ENCODE peak calls at places on chromosome 15, in ten cellular contexts. K is RWPE2; M is CD4-positive, alpha-beta T cell; A is HFF-Myc; U is psoas muscle; B is cardiac fibroblast; Q is lower lobe of right lung; C is breast epithelium; H is dorsolateral prefrontal cortex; X is MCF 10A. R is an unnamed sample.

GRCh38 chr15:89754361-89755154 is 3.5 kb upstream of the MESP1 start:
- DNase-seq in K (no peak), M (no peak), A (no peak), U (no peak), B (no peak), Q (no peak), C (no peak), H (no peak), X (no peak), R (no peak)

GRCh38 chr15:54576303-54576935 is 598.2 kb downstream of the UNC13C start:
- DNase-seq in K (no peak), M (no peak), A (no peak), U (no peak), B (no peak), Q (no peak), C (no peak), H (no peak), X (no peak), R (no peak)

GRCh38 chr15:93033434-93034045 is 55.5 kb downstream of the RGMA start:
- DNase-seq in K (peak; percentile 53), M (no peak), A (no peak), U (no peak), B (no peak), Q (no peak), C (peak; percentile 33), H (peak; percentile 32), X (no peak), R (no peak)

GRCh38 chr15:51227967-51228783 is 110.2 kb downstream of the CYP19A1 start:
- DNase-seq in K (no peak), M (no peak), A (peak; percentile 80), U (no peak), B (peak; percentile 94), Q (no peak), C (no peak), H (no peak), X (peak; percentile 82), R (no peak)

GRCh38 chr15:70442616-70443321 is 320.6 kb downstream of the UACA start:
- DNase-seq in K (peak; percentile 54), M (no peak), A (no peak), U (no peak), B (peak; percentile 19), Q (no peak), C (peak; percentile 20), H (no peak), X (no peak), R (no peak)

GRCh38 chr15:32866486-32867312 is 148.9 kb downstream of the GREM1 start:
- DNase-seq in K (no peak), M (no peak), A (no peak), U (no peak), B (no peak), Q (no peak), C (no peak), H (no peak), X (no peak), R (no peak)

GRCh38 chr15:40500584-40501330 is 30.0 kb downstream of the CHST14 start:
- DNase-seq in K (no peak), M (no peak), A (no peak), U (no peak), B (peak; percentile 53), Q (no peak), C (no peak), H (no peak), X (peak; percentile 30), R (no peak)

GRCh38 chr15:50265620-50266019 is at the start of gene HDC:
- DNase-seq in K (no peak), M (no peak), A (no peak), U (no peak), B (no peak), Q (no peak), C (no peak), H (no peak), X (no peak), R (no peak)

GRCh38 chr15:79315623-79316328 is 4.9 kb downstream of the TMED3 start:
- DNase-seq in K (no peak), M (no peak), A (no peak), U (no peak), B (no peak), Q (no peak), C (no peak), H (peak; percentile 73), X (no peak), R (no peak)

GRCh38 chr15:67510597-67511225 is 10.2 kb upstream of the C15orf61 start:
- DNase-seq in K (no peak), M (no peak), A (peak; percentile 66), U (no peak), B (peak; percentile 75), Q (no peak), C (no peak), H (no peak), X (no peak), R (no peak)

GRCh38 chr15:72063186-72063585 is 54.8 kb downstream of the MYO9A start:
- DNase-seq in K (no peak), M (no peak), A (no peak), U (no peak), B (peak; percentile 61), Q (no peak), C (no peak), H (no peak), X (no peak), R (no peak)

GRCh38 chr15:77797270-77797669 is 164.6 kb upstream of the LINGO1 start:
- DNase-seq in K (no peak), M (no peak), A (no peak), U (no peak), B (no peak), Q (no peak), C (no peak), H (no peak), X (no peak), R (no peak)

GRCh38 chr15:78049691-78050440 is 27.6 kb downstream of the TBC1D2B start:
- DNase-seq in K (no peak), M (peak; percentile 31), A (no peak), U (no peak), B (peak; percentile 70), Q (peak; percentile 53), C (no peak), H (peak; percentile 66), X (no peak), R (no peak)

GRCh38 chr15:76328962-76329361 is 7.6 kb upstream of the ISL2 start:
- DNase-seq in K (no peak), M (no peak), A (no peak), U (no peak), B (peak; percentile 55), Q (no peak), C (no peak), H (no peak), X (peak; percentile 29), R (no peak)

GRCh38 chr15:79007066-79007465 is 62.2 kb upstream of the CTSH start:
- DNase-seq in K (no peak), M (no peak), A (no peak), U (no peak), B (peak; percentile 55), Q (peak; percentile 72), C (no peak), H (no peak), X (peak; percentile 37), R (no peak)

GRCh38 chr15:58330836-58331561 is 100.8 kb upstream of the LIPC start:
- DNase-seq in K (no peak), M (no peak), A (no peak), U (no peak), B (no peak), Q (peak; percentile 37), C (no peak), H (no peak), X (no peak), R (no peak)

GRCh38 chr15:58203537-58203936 is 65.4 kb downstream of the AQP9 start:
- DNase-seq in K (no peak), M (no peak), A (peak; percentile 99), U (no peak), B (peak; percentile 98), Q (no peak), C (no peak), H (no peak), X (peak; percentile 80), R (no peak)

GRCh38 chr15:80585544-80586018 is 109.5 kb upstream of the ABHD17C start:
- DNase-seq in K (peak; percentile 88), M (no peak), A (no peak), U (no peak), B (no peak), Q (no peak), C (no peak), H (no peak), X (peak; percentile 53), R (no peak)

GRCh38 chr15:101538996-101539395 is 49.5 kb upstream of the PCSK6 start:
- DNase-seq in K (no peak), M (no peak), A (no peak), U (no peak), B (no peak), Q (no peak), C (no peak), H (no peak), X (no peak), R (no peak)

GRCh38 chr15:81809543-81809942 is 236.3 kb downstream of the MEX3B start:
- DNase-seq in K (no peak), M (no peak), A (no peak), U (no peak), B (no peak), Q (no peak), C (no peak), H (no peak), X (peak; percentile 24), R (no peak)

GRCh38 chr15:68672781-68673205 is 94.0 kb downstream of the CORO2B start:
- DNase-seq in K (peak; percentile 50), M (no peak), A (no peak), U (no peak), B (peak; percentile 23), Q (no peak), C (no peak), H (no peak), X (no peak), R (no peak)
- TF ChIP-seq CTCF in K (no peak), M (no peak), A (peak; percentile 20), U (no peak), B (peak; percentile 45), Q (no peak), C (no peak), H (peak; percentile 52), X (no peak), R (peak; percentile 44)

GRCh38 chr15:59616390-59616789 is 4.8 kb downstream of the GCNT3 start:
- DNase-seq in K (no peak), M (no peak), A (no peak), U (no peak), B (no peak), Q (no peak), C (no peak), H (no peak), X (no peak), R (no peak)

GRCh38 chr15:59622289-59622688 is 10.7 kb downstream of the GCNT3 start:
- DNase-seq in K (peak; percentile 86), M (peak; percentile 8), A (peak; percentile 15), U (no peak), B (peak; percentile 78), Q (peak; percentile 47), C (no peak), H (no peak), X (peak; percentile 72), R (no peak)
- TF ChIP-seq CTCF in K (peak; percentile 98), M (no peak), A (peak; percentile 63), U (no peak), B (peak; percentile 64), Q (no peak), C (no peak), H (no peak), X (peak; percentile 51), R (peak; percentile 53)

GRCh38 chr15:42151012-42151615 is 5.3 kb downstream of the PLA2G4F start:
- DNase-seq in K (peak; percentile 49), M (no peak), A (no peak), U (no peak), B (no peak), Q (no peak), C (no peak), H (peak; percentile 9), X (no peak), R (no peak)
- TF ChIP-seq CTCF in K (no peak), M (no peak), A (no peak), U (no peak), B (no peak), Q (no peak), C (no peak), H (no peak), X (no peak), R (no peak)

GRCh38 chr15:91936182-91936775 is 82.8 kb downstream of the SLCO3A1 start:
- DNase-seq in K (no peak), M (no peak), A (no peak), U (no peak), B (peak; percentile 15), Q (no peak), C (no peak), H (no peak), X (no peak), R (no peak)
- TF ChIP-seq CTCF in K (no peak), M (no peak), A (no peak), U (no peak), B (no peak), Q (no peak), C (no peak), H (no peak), X (no peak), R (no peak)

R was measured in D721Med.